ENCODE peak calls at places on chromosomes 6 and 20, in four cellular contexts. X, T, R and I are unnamed samples.

GRCh38 chr6:39929039-39929732 is 5.1 kb downstream of the MOCS1 start:
- DNase-seq in X (no peak), T (no peak), R (no peak), I (no peak)

GRCh38 chr6:75065524-75065923 is 140.3 kb downstream of the COL12A1 start:
- DNase-seq in X (no peak), T (peak; percentile 21), R (no peak), I (no peak)

GRCh38 chr6:166663568-166663967 is 36.5 kb upstream of the RPS6KA2 start:
- DNase-seq in X (no peak), T (no peak), R (no peak), I (no peak)

GRCh38 chr6:86961432-86962200 is 24.3 kb downstream of the HTR1E start:
- DNase-seq in X (no peak), T (no peak), R (no peak), I (no peak)

GRCh38 chr6:32173051-32173727 is 2.7 kb downstream of the AGPAT1 start:
- DNase-seq in X (no peak), T (no peak), R (no peak), I (no peak)

GRCh38 chr6:37838209-37838921 is 18.8 kb downstream of the ZFAND3 start:
- DNase-seq in X (no peak), T (no peak), R (no peak), I (no peak)

GRCh38 chr6:3005077-3005476 is 5.4 kb downstream of the NQO2 start:
- DNase-seq in X (no peak), T (no peak), R (no peak), I (no peak)

GRCh38 chr6:43924222-43924702 is 154.3 kb downstream of the VEGFA start:
- DNase-seq in X (no peak), T (no peak), R (no peak), I (no peak)

GRCh38 chr6:146884728-146885127 is 286.0 kb downstream of the ADGB start:
- DNase-seq in X (no peak), T (no peak), R (no peak), I (no peak)

GRCh38 chr20:34977365-34978091 is 21.9 kb downstream of the MYH7B start:
- DNase-seq in X (no peak), T (no peak), R (no peak), I (peak; percentile 56)

GRCh38 chr6:4828187-4828698 is 52.0 kb downstream of the CDYL start:
- DNase-seq in X (no peak), T (no peak), R (no peak), I (no peak)

GRCh38 chr6:9789201-9789600 is 625.7 kb downstream of the TFAP2A start:
- DNase-seq in X (no peak), T (no peak), R (no peak), I (no peak)

GRCh38 chr6:12516070-12516469 is 200.5 kb upstream of the PHACTR1 start:
- DNase-seq in X (no peak), T (no peak), R (no peak), I (peak; percentile 27)

GRCh38 chr20:41170386-41171105 is 33.2 kb downstream of the PLCG1 start:
- DNase-seq in X (peak; percentile 7), T (no peak), R (no peak), I (no peak)

GRCh38 chr6:141884850-141885249 is 247.9 kb upstream of the GJE1 start:
- DNase-seq in X (no peak), T (no peak), R (no peak), I (no peak)

GRCh38 chr6:56370591-56371198 is 123.3 kb upstream of the COL21A1 start:
- DNase-seq in X (peak; percentile 81), T (peak; percentile 16), R (no peak), I (peak; percentile 76)

GRCh38 chr20:44646023-44646640 is 5.4 kb downstream of the ADA start:
- DNase-seq in X (no peak), T (no peak), R (no peak), I (no peak)

GRCh38 chr6:117920493-117920845 is 13.4 kb downstream of the SLC35F1 start:
- DNase-seq in X (no peak), T (no peak), R (no peak), I (no peak)

GRCh38 chr6:146595981-146596731 is 2.6 kb upstream of the ADGB start:
- DNase-seq in X (peak; percentile 20), T (no peak), R (no peak), I (no peak)

GRCh38 chr20:37913563-37914366 is 10.8 kb downstream of the VSTM2L start:
- DNase-seq in X (no peak), T (no peak), R (no peak), I (no peak)

GRCh38 chr6:11058406-11058805 is 14.3 kb upstream of the ELOVL2 start:
- DNase-seq in X (no peak), T (no peak), R (no peak), I (no peak)

GRCh38 chr6:38572186-38572813 is 67.4 kb downstream of the BTBD9 start:
- DNase-seq in X (no peak), T (no peak), R (no peak), I (no peak)

GRCh38 chr20:46228671-46229070 is 79.6 kb downstream of the CDH22 start:
- DNase-seq in X (no peak), T (no peak), R (no peak), I (no peak)

GRCh38 chr6:2877057-2877882 is 25.8 kb downstream of the SERPINB9 start:
- DNase-seq in X (no peak), T (peak; percentile 86), R (no peak), I (no peak)

GRCh38 chr20:48025661-48026060 is 240.4 kb upstream of the SULF2 start:
- DNase-seq in X (no peak), T (no peak), R (no peak), I (no peak)

GRCh38 chr6:1325471-1326309 is 13.8 kb downstream of the FOXQ1 start:
- DNase-seq in X (no peak), T (peak; percentile 93), R (no peak), I (no peak)

GRCh38 chr20:1813101-1813529 is 82.1 kb upstream of the SIRPA start:
- DNase-seq in X (peak; percentile 89), T (peak; percentile 86), R (no peak), I (no peak)

GRCh38 chr20:61784801-61785566 is 280.7 kb downstream of the TAF4 start:
- DNase-seq in X (no peak), T (no peak), R (no peak), I (no peak)

GRCh38 chr6:38114976-38115632 is 295.6 kb downstream of the ZFAND3 start:
- DNase-seq in X (no peak), T (no peak), R (no peak), I (no peak)

GRCh38 chr6:109284675-109285074 is 97.6 kb downstream of the CD164 start:
- DNase-seq in X (no peak), T (no peak), R (no peak), I (no peak)

GRCh38 chr6:36969240-36969691 is 14.7 kb downstream of the PI16 start:
- DNase-seq in X (peak; percentile 61), T (no peak), R (no peak), I (no peak)

GRCh38 chr20:63005240-63005861 is 1.4 kb downstream of the BHLHE23 start:
- DNase-seq in X (no peak), T (no peak), R (no peak), I (no peak)

GRCh38 chr20:51204794-51205193 is 181.9 kb upstream of the KCNG1 start:
- DNase-seq in X (no peak), T (no peak), R (no peak), I (no peak)

GRCh38 chr6:110897433-110897832 is 22.8 kb downstream of the AMD1 start:
- DNase-seq in X (no peak), T (peak; percentile 21), R (no peak), I (no peak)

GRCh38 chr6:148760568-148761531 is 14.0 kb downstream of the UST start:
- DNase-seq in X (peak; percentile 64), T (no peak), R (peak; percentile 40), I (peak; percentile 88)

DNA sequence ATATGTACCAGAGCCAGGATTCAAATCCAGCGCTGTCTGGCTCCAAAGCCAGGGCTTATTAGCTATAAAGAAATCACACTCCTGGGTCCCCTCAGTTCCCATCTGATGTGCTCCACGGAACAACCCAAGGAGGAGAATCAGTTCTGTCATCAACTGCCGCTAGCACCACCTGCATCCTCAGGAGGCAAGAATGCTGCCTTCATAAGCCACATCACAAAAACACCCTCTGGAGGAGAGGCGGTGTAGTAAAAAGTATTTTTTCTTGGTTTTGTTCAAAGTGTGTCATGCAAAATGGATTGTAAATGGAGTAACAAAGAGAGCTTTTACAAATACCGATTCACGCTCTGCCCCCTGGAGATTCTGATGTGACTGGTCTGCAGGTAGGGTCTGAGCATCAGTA is 57.1 kb downstream of the TNFRSF21 start:
- DNase-seq in X (no peak), T (no peak), R (no peak), I (no peak)
- TF ChIP-seq POLR2A in X (no peak), T (no peak), R (no peak), I (no peak)

DNA sequence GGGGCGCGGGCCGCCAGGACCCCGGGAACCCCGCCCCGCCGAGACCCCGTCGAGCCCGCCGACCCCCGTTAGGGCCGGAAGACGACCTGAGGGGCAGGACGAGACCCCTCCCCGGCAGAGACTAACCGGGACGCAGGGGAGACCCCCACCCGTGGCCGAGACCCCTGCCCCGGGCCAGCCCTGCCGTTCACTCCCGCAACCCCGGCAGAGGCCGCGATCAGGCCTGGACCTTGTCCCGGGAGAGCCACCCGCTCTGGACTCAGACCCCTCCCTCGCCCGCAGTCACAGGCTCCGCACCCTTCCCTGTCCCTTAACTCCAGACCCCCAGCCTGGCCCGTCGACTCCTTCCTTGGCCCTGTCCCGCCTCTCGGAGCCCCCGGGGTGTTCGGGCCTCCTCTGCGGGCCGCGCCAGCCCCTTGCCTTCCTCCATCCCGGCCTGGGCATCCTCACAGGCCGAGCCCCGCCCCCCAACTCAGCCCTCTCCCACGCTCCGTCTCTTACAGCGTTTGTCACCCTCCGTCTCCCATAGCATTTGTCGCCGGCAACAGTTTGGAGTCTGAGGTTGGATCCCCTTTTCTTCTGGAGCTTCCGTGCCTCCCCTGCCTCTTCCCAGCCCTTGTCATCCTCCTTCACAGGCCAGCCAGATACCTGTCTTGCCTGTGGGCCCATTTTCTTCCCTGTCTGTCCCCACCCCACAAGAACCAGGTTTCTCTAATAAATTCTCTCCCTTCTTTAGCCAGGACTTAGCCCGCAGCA is 569 bp downstream of the TCEA2 start:
- DNase-seq in X (peak; percentile 41), T (no peak), R (no peak), I (peak; percentile 69)
- TF ChIP-seq POLR2A in X (no peak), T (no peak), R (no peak), I (no peak)

GRCh38 chr20:58308290-58308679 is 1.2 kb upstream of the RAB22A start:
- DNase-seq in X (no peak), T (no peak), R (no peak), I (no peak)

GRCh38 chr20:58310291-58310782 is 822 bp downstream of the RAB22A start:
- DNase-seq in X (no peak), T (no peak), R (no peak), I (no peak)

GRCh38 chr20:58307270-58307669 is 2.2 kb upstream of the RAB22A start:
- DNase-seq in X (no peak), T (no peak), R (no peak), I (no peak)

GRCh38 chr20:58309607-58310290 is at the start of gene RAB22A:
- DNase-seq in X (peak; percentile 74), T (peak; percentile 83), R (peak; percentile 70), I (peak; percentile 87)

GRCh38 chr20:58308680-58309527 is 611 bp upstream of the RAB22A start:
- DNase-seq in X (peak; percentile 64), T (peak; percentile 53), R (peak; percentile 40), I (peak; percentile 68)
- TF ChIP-seq POLR2A in X (no peak), T (peak; percentile 81), R (no peak), I (no peak)

DNA sequence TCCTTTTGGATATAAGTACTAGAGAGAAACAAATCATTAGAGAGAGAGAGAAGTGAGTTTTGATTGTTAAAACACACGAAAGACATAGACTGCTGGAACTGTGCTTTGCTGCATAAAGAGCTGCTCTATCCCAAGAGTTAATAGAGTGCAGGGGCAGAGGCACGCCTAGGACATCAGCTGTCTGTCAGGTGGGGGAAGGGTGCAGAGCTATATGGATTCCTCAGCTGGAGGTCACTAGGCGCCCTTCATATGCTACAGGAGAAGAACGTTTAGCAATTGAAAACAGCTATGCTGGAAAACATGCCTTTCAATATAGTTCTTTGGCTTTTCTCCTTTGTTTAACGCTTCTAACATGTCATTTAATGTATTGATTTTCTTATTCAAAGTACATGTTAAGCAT is 169.0 kb upstream of the MCHR2 start:
- DNase-seq in X (no peak), T (no peak), R (no peak), I (no peak)
- TF ChIP-seq POLR2A in X (no peak), T (no peak), R (no peak), I (no peak)